ENCODE peak calls at places on chromosomes 7 and 10, in five cellular contexts. W is fibroblast of lung, E is astrocyte of the spinal cord, P is AG04450, N is thoracic aorta. I is an unnamed sample.

GRCh38 chr10:104680467-104681401 is 39.6 kb downstream of the SORCS3 start:
- DNase-seq in W (no peak), E (peak), N (no peak), P (no peak), I (no peak)

GRCh38 chr7:113159746-113160339 is 41.5 kb upstream of the SMIM30 start:
- DNase-seq in N (no peak), P (peak), E (peak), W (peak), I (peak)

GRCh38 chr10:76086571-76087260 is 655.3 kb downstream of the LRMDA start:
- DNase-seq in N (no peak), E (peak), W (peak), P (peak), I (peak)

GRCh38 chr7:29265208-29265923 is 70.8 kb downstream of the CHN2 start:
- DNase-seq in W (peak), E (peak), N (no peak), P (no peak), I (peak)

GRCh38 chr10:5317547-5318107 is 47.1 kb upstream of the UCN3 start:
- DNase-seq in W (peak), N (no peak), P (no peak), E (peak), I (no peak)

GRCh38 chr10:36683421-36683820 is 442.0 kb upstream of the ANKRD30A start:
- DNase-seq in N (no peak), W (no peak), E (no peak), P (no peak), I (no peak)

GRCh38 chr7:95886501-95887090 is 114.2 kb downstream of the DYNC1I1 start:
- DNase-seq in N (no peak), P (no peak), E (peak), W (peak), I (no peak)

GRCh38 chr7:140230862-140231778 is 54.3 kb upstream of the KDM7A start:
- DNase-seq in P (no peak), W (no peak), N (no peak), E (peak), I (no peak)

GRCh38 chr7:124086843-124087242 is 54.0 kb upstream of the TMEM229A start:
- DNase-seq in N (no peak), P (no peak), E (no peak), W (peak), I (no peak)

DNA sequence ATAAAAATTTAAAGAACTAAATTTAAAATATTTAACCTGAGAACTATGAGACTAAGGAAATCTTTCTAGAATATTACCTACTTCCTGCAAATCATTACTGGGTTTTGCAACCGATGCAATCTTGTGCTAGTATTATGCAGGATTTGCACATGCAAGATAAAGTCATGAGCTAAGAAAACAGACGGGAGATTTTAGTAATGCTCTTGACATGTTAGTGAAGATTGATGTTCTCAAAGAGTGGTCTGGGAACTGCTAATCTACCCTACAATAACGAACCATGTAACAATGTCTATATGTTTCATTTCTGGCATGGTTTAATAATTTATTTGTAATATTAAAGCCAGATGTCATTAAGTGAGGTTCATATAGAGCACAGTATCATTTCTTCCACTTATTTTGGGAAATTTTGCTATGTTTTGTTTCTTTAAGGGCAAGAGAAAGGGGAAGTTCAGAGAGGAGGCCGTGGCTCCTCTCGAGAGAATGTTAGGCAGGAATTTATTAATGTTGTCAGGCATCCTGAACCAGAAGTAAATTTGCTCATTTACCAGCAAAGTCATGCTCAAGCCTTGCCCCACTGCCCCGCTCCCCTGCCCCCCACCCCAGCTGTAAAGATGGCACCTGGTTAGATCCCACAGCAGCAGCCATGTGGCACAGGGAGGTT is 22.8 kb downstream of the LRRC17 start:
- DNase-seq in E (no peak), P (no peak), W (peak), N (no peak), I (no peak)
- H3K4me3 ChIP-seq in E (no peak), P (no peak), W (peak), N (peak), I (no peak)

DNA sequence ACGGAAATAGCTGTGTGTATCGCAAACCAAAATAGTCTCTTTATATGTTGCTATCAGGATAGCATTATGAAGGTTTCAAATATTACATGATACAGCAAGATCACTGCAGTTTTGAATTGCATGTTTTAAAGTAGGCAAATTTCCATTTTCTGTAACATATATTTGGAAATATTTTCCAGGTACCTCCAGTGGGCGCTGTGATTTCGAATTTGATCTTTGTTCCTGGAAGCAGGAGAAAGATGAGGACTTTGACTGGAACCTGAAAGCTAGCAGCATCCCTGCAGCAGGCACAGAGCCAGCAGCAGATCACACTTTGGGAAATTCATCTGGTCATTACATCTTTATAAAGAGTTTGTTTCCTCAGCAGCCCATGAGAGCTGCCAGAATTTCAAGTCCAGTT is 299.0 kb downstream of the MALRD1 start:
- DNase-seq in W (peak), N (no peak), P (no peak), E (no peak), I (no peak)
- TF ChIP-seq CTCF in W (no peak), N (no peak), P (peak), E (peak), I (peak)

DNA sequence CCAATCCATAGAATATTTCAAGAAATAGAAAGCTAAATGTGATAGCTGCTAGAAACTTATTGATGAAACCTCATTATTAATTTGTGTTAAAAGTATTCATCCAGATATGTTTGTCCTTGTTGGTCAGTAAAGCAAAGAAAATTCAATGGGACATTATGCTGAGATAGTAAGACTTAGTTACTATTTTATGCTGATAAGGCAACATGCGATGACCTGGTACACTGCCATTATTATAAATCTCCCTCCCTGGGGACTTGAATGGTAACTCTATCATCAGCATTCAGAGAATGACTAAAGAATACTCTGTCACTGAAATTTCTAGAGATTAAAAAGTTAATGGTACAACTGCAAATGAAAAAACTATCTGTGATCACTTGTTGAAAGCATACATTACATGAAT is 54.9 kb downstream of the ARHGAP12 start:
- DNase-seq in W (no peak), P (no peak), N (no peak), E (no peak), I (no peak)
- H3K4me3 ChIP-seq in W (no peak), P (no peak), N (no peak), E (no peak), I (no peak)

GRCh38 chr10:20221353-20221752 is 405.1 kb downstream of the PLXDC2 start:
- DNase-seq in E (no peak), W (no peak), P (no peak), N (no peak), I (no peak)
- TF ChIP-seq CTCF in E (no peak), W (no peak), P (no peak), N (no peak), I (no peak)

DNA sequence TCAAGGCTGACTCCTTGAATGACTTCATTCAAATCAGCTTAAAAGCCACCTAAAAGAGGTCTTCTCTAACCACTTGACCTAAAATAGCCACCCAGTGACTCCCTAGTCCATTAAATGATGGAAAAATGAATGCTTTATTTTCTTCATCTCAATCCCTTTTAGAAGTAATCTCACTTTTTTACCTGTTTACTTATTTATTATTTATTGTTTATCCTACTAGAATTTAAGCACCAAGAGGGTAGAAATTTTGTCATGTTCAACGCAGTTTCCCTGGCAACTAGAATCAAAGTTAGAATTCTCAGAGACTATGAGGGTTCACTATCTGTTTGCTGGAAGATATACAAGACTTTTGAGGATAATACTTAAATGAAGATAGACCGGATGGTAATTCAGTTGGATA is at the start of gene LIPJ:
- DNase-seq in W (no peak), P (no peak), E (no peak), N (no peak), I (no peak)
- H3K4me3 ChIP-seq in W (no peak), P (no peak), E (no peak), N (no peak), I (no peak)

DNA sequence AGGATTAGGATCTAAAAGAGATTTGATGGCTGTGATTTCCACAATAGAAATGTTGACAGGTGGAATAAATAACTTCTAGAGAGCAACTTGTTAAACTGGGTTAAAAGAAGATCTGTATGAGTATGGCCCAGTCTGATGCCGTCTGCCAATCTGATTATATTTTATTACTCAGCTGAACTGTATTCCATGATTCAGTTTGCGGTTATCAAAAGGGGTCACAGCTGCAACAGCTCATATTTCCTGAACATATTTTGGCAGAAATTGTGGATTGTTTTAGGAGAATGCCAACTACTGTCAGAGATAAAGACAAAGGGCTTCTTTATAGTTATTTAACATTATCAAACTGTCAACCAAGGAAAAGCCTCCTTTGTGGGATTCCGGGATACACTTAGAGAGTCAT is 244.8 kb upstream of the MINDY3 start:
- DNase-seq in P (no peak), E (no peak), N (no peak), W (no peak), I (no peak)
- TF ChIP-seq CTCF in P (no peak), E (no peak), N (no peak), W (no peak), I (no peak)

GRCh38 chr7:151057038-151057736 is 510 bp downstream of the CDK5 start:
- DNase-seq in E (no peak), W (no peak), P (no peak), N (no peak), I (no peak)

GRCh38 chr7:151057737-151057988 is at the start of gene CDK5:
- DNase-seq in E (no peak), P (no peak), N (no peak), W (no peak), I (no peak)

GRCh38 chr7:151058766-151059361 is 525 bp upstream of the SLC4A2 start:
- DNase-seq in P (no peak), N (no peak), E (peak), W (no peak), I (no peak)

GRCh38 chr7:151057989-151058765 is 480 bp upstream of the CDK5 start:
- DNase-seq in N (peak), E (peak), P (peak), W (peak), I (peak)

GRCh38 chr7:151056286-151057037 is 1.2 kb downstream of the CDK5 start:
- DNase-seq in E (no peak), W (no peak), N (no peak), P (no peak), I (no peak)
- H3K4me3 ChIP-seq in E (peak), W (peak), N (peak), P (peak), I (peak)

GRCh38 chr10:91220194-91220953 is at the start of gene PCGF5:
- DNase-seq in E (peak), W (peak), N (peak), P (peak), I (peak)
- TF ChIP-seq CTCF in E (no peak), W (peak), N (peak), P (peak), I (peak)